ENCODE peak calls at places on chromosomes 2 and 18, in ten cellular contexts. R is right atrium auricular region, D is endodermal cell, K is colonic mucosa, L is HL-60, W is heart left ventricle, J is kidney, Y is hepatocyte, I is psoas muscle, S is sigmoid colon. U is an unnamed sample.

GRCh38 chr2:57330447-57330846 is 716.2 kb upstream of the VRK2 start:
- DNase-seq in R (no peak), D (no peak), K (no peak), L (no peak), W (no peak), J (no peak), Y (no peak), I (no peak), S (no peak), U (no peak)

GRCh38 chr2:170942615-170943014 is 13.6 kb downstream of the GORASP2 start:
- DNase-seq in R (no peak), D (no peak), K (no peak), L (no peak), W (no peak), J (no peak), Y (no peak), I (no peak), S (no peak), U (no peak)

GRCh38 chr2:15287447-15288184 is 273.5 kb downstream of the NBAS start:
- DNase-seq in R (no peak), D (no peak), K (no peak), L (no peak), W (no peak), J (no peak), Y (no peak), I (no peak), S (no peak), U (no peak)

GRCh38 chr2:29056452-29056851 is 17.9 kb downstream of the PCARE start:
- DNase-seq in R (no peak), D (no peak), K (no peak), L (no peak), W (no peak), J (no peak), Y (no peak), I (no peak), S (peak; percentile 20), U (no peak)

GRCh38 chr2:241768251-241768711 is 8.3 kb upstream of the GAL3ST2 start:
- DNase-seq in R (no peak), D (no peak), K (no peak), L (no peak), W (no peak), J (no peak), Y (no peak), I (no peak), S (peak; percentile 60), U (no peak)

GRCh38 chr18:45538444-45538843 is 76.8 kb upstream of the SLC14A2 start:
- DNase-seq in R (no peak), D (no peak), K (no peak), L (no peak), W (no peak), J (no peak), Y (no peak), I (no peak), S (no peak), U (no peak)

GRCh38 chr2:974054-974453 is 23.4 kb downstream of the SNTG2 start:
- DNase-seq in R (no peak), D (no peak), K (no peak), L (no peak), W (no peak), J (no peak), Y (no peak), I (no peak), S (no peak), U (peak; percentile 85)

GRCh38 chr18:10122116-10122515 is 208.3 kb downstream of the VAPA start:
- DNase-seq in R (no peak), D (no peak), K (no peak), L (no peak), W (no peak), J (no peak), Y (peak; percentile 40), I (no peak), S (no peak), U (no peak)

GRCh38 chr2:216516730-216517350 is 18.2 kb downstream of the RPL37A start:
- DNase-seq in R (no peak), D (no peak), K (no peak), L (no peak), W (no peak), J (no peak), Y (peak; percentile 65), I (no peak), S (no peak), U (no peak)

GRCh38 chr2:20643060-20643459 is 7.8 kb downstream of the HS1BP3 start:
- DNase-seq in R (no peak), D (no peak), K (no peak), L (no peak), W (no peak), J (peak; percentile 41), Y (no peak), I (peak; percentile 26), S (no peak), U (no peak)

GRCh38 chr2:186518945-186519344 is 32.9 kb downstream of the ZC3H15 start:
- DNase-seq in R (no peak), D (no peak), K (no peak), L (no peak), W (no peak), J (no peak), Y (no peak), I (no peak), S (no peak), U (no peak)

GRCh38 chr2:64085936-64086335 is 58.3 kb downstream of the PELI1 start:
- DNase-seq in R (no peak), D (no peak), K (no peak), L (no peak), W (no peak), J (no peak), Y (no peak), I (no peak), S (no peak), U (no peak)
- H3K4me3 ChIP-seq in R (no peak overlapping the region), D (peak overlapping the region; percentile 35), K (no peak overlapping the region), L (no peak overlapping the region), W (no peak overlapping the region), J (no peak overlapping the region), Y (no peak overlapping the region), I (no peak overlapping the region), S (no peak overlapping the region), U (no peak overlapping the region)

DNA sequence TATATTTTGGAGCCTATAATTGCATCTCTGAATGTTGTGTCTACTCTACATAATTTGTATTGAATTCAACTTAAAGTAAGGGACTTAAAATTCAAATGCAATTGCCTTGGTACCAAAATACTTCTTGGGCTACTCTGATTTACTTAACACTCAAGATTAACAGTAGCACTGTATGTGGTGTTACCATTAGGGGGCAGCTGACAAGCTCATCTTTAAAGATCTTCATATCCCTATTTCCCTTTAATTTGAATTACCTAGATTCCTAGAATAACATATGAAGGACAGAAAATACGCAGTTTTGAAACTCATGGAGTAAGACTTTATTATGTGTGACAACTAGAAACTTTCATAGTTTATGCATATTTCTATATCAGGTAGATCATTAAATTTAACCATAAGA is 37.4 kb upstream of the FAP start:
- DNase-seq in R (no peak), D (no peak), K (no peak), L (no peak), W (no peak), J (no peak), Y (no peak), I (no peak), S (no peak), U (no peak)
- TF ChIP-seq CTCF in R (no peak), D (peak; percentile 65), K (no peak), L (no peak), W (no peak), J (no peak), Y (no peak), I (no peak), S (no peak), U (no peak)

GRCh38 chr2:240689975-240690374 is 1.7 kb upstream of the AQP12A start:
- DNase-seq in R (no peak), D (peak; percentile 35), K (no peak), L (no peak), W (no peak), J (peak; percentile 32), Y (no peak), I (no peak), S (no peak), U (peak; percentile 68)

GRCh38 chr2:240687741-240688562 is 3.7 kb upstream of the AQP12A start:
- DNase-seq in R (peak; percentile 26), D (peak; percentile 41), K (no peak), L (no peak), W (no peak), J (peak; percentile 51), Y (no peak), I (peak; percentile 43), S (no peak), U (no peak)

GRCh38 chr2:240687045-240687740 is 4.5 kb upstream of the AQP12A start:
- DNase-seq in R (peak; percentile 40), D (no peak), K (no peak), L (no peak), W (no peak), J (peak; percentile 48), Y (no peak), I (no peak), S (no peak), U (peak; percentile 87)

GRCh38 chr2:240686460-240686859 is 3.8 kb upstream of the AQP12B start:
- DNase-seq in R (peak; percentile 26), D (no peak), K (no peak), L (peak; percentile 12), W (no peak), J (no peak), Y (no peak), I (no peak), S (no peak), U (no peak)

DNA sequence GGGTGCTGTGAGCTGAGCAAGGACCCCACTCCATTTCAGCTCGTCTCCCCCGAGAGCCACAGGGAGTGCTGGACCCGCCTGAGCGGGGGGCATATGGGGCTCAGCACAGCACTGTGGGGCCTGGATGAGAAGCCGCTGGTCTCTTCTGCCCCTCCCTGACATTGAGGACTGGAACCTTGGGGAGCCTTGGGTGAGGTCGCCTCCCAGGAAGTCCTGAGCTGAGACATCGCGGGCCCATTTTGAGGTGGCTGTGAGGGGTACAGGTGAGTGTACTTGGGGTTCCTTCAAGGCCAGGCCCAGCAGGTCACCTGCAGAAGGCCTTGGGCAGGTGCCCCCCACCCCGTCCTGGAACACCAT is 3.1 kb upstream of the AQP12A start:
- DNase-seq in R (peak; percentile 34), D (no peak), K (no peak), L (no peak), W (no peak), J (peak; percentile 53), Y (no peak), I (no peak), S (no peak), U (peak; percentile 84)
- H3K27ac ChIP-seq in R (no peak overlapping the region), D (no peak overlapping the region), K (no peak overlapping the region), L (no peak overlapping the region), W (no peak overlapping the region), J (no peak overlapping the region), Y (no peak overlapping the region), I (no peak overlapping the region), S (no peak overlapping the region), U (no peak overlapping the region)

DNA sequence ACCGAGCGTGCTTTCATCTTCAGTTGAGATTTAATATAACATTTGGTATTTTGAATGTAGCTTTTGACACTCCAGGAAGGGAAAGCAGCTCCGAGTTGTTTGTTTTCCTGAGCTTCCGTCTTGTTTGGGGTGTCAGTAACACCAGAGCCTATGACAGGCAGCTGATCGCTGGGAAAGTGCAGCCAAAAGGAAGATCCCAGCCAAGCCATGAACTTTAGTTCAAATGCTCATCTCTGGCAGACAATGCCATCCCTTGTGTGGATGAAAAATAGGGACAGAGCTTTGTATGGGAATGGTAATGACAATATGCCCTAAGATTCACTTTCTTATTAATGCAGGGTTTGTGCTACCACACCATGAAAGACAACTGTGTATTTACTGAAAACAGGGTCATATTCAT is 24.9 kb upstream of the PHLPP1 start:
- DNase-seq in R (no peak), D (no peak), K (no peak), L (no peak), W (no peak), J (no peak), Y (no peak), I (no peak), S (no peak), U (no peak)
- H3K4me3 ChIP-seq in R (no peak overlapping the region), D (no peak overlapping the region), K (no peak overlapping the region), L (no peak overlapping the region), W (no peak overlapping the region), J (no peak overlapping the region), Y (no peak overlapping the region), I (no peak overlapping the region), S (no peak overlapping the region), U (peak overlapping the region; percentile 34)